ENCODE peak calls at places on chromosomes 1 and 21, in seven cellular contexts. P, H, S, U, L, F and K are unnamed samples.

GRCh38 chr1:205925730-205926129 is 17.5 kb downstream of the SLC26A9 start:
- DNase-seq in P (no peak), H (peak; percentile 85), S (no peak), U (no peak), L (peak; percentile 77), F (peak; percentile 97), K (no peak)

GRCh38 chr1:109904105-109904817 is 6.4 kb upstream of the CSF1 start:
- DNase-seq in P (no peak), H (no peak), S (no peak), U (no peak), L (peak; percentile 50), F (no peak), K (no peak)

GRCh38 chr1:234781241-234782056 is 171.5 kb upstream of the IRF2BP2 start:
- DNase-seq in P (no peak), H (peak; percentile 12), S (no peak), U (no peak), L (no peak), F (no peak), K (no peak)

GRCh38 chr1:160608941-160609340 is 29.6 kb upstream of the CD84 start:
- DNase-seq in P (no peak), H (no peak), S (no peak), U (no peak), L (no peak), F (no peak), K (no peak)

GRCh38 chr1:91891486-91891885 is 5.5 kb upstream of the TGFBR3 start:
- DNase-seq in P (no peak), H (peak; percentile 71), S (no peak), U (no peak), L (no peak), F (peak; percentile 39), K (no peak)

GRCh38 chr21:37986751-37987399 is 70.6 kb upstream of the KCNJ6 start:
- DNase-seq in P (no peak), H (no peak), S (peak; percentile 94), U (no peak), L (no peak), F (peak; percentile 42), K (no peak)

GRCh38 chr1:54287821-54288220 is 87.9 kb downstream of the MRPL37 start:
- DNase-seq in P (no peak), H (peak; percentile 63), S (no peak), U (no peak), L (no peak), F (no peak), K (no peak)

GRCh38 chr1:24929876-24930702 is at the start of gene RUNX3:
- DNase-seq in P (peak; percentile 91), H (no peak), S (no peak), U (no peak), L (no peak), F (peak; percentile 52), K (peak; percentile 91)

GRCh38 chr1:39003787-39004186 is 12.7 kb downstream of the AKIRIN1 start:
- DNase-seq in P (no peak), H (peak; percentile 33), S (no peak), U (no peak), L (no peak), F (peak; percentile 46), K (no peak)